ENCODE peak calls at places on chromosome 19, in ten cellular contexts. K, S, W, B, Y, N, H, I, P and U are unnamed samples.

GRCh38 chr19:604355-604754 is 14.7 kb downstream of the HCN2 start:
- DNase-seq in Y (no peak), K (no peak), I (no peak), N (no peak), H (no peak), S (peak), B (no peak), P (no peak), W (no peak), U (peak)

GRCh38 chr19:49335784-49336481 is 727 bp downstream of the CD37 start:
- DNase-seq in P (no peak), S (no peak), K (no peak), W (no peak), N (no peak), B (no peak), H (no peak), Y (no peak), I (peak), U (no peak)

GRCh38 chr19:13267889-13268288 is 117.7 kb downstream of the IER2 start:
- DNase-seq in N (no peak), K (no peak), S (no peak), W (no peak), H (no peak), Y (no peak), I (no peak), P (no peak), B (no peak), U (no peak)

GRCh38 chr19:39829702-39830275 is 4.2 kb downstream of the DYRK1B start:
- DNase-seq in H (no peak), K (no peak), W (no peak), B (no peak), S (no peak), I (no peak), P (no peak), Y (no peak), N (no peak), U (no peak)

GRCh38 chr19:38792250-38793111 is 3.5 kb downstream of the LGALS7B start:
- DNase-seq in S (peak), I (no peak), K (no peak), N (no peak), W (peak), B (peak), H (peak), Y (no peak), P (no peak), U (no peak)

GRCh38 chr19:42386974-42387707 is 3.0 kb downstream of the CNFN start:
- DNase-seq in B (peak), Y (peak), H (peak), I (peak), P (peak), N (peak), K (peak), S (peak), W (peak), U (no peak)

GRCh38 chr19:18203408-18203862 is 407 bp downstream of the RAB3A start:
- DNase-seq in H (peak), B (no peak), W (no peak), N (no peak), I (no peak), P (no peak), K (peak), S (peak), Y (peak), U (peak)

GRCh38 chr19:49145485-49146407 is 9.4 kb downstream of the HRC start:
- DNase-seq in S (peak), B (peak), I (peak), W (peak), Y (peak), P (peak), N (peak), H (peak), K (no peak), U (peak)

GRCh38 chr19:47112664-47113445 is 721 bp downstream of the ZC3H4 start:
- DNase-seq in P (peak), H (peak), W (peak), N (peak), I (peak), S (peak), Y (peak), K (peak), B (peak), U (peak)

GRCh38 chr19:6100284-6100915 is 9.9 kb downstream of the RFX2 start:
- DNase-seq in N (no peak), S (peak), I (no peak), W (no peak), Y (no peak), B (no peak), K (no peak), H (peak), P (no peak), U (no peak)

GRCh38 chr19:46791944-46792343 is 3.5 kb upstream of the SLC1A5 start:
- DNase-seq in N (no peak), I (peak), W (no peak), S (no peak), P (no peak), K (no peak), B (no peak), H (no peak), Y (no peak), U (peak)

GRCh38 chr19:11256189-11256588 is 6.1 kb downstream of the DOCK6 start:
- DNase-seq in I (no peak), W (no peak), P (no peak), B (peak), K (no peak), S (no peak), H (no peak), N (no peak), Y (no peak), U (no peak)

GRCh38 chr19:1210227-1210538 is 4.6 kb downstream of the STK11 start:
- DNase-seq in H (no peak), S (no peak), I (no peak), K (no peak), N (no peak), W (no peak), B (no peak), P (no peak), Y (no peak), U (no peak)

GRCh38 chr19:10461047-10461949 is 41.0 kb downstream of the PDE4A start:
- DNase-seq in I (peak), Y (peak), S (peak), K (no peak), B (peak), W (peak), N (peak), H (peak), P (peak), U (peak)